ENCODE peak calls at places on chromosomes 6 and 20, in seven cellular contexts. X is GM12878, P is SK-N-SH, J is HCT116, I is K562, Q is H1, N is HepG2. U is an unnamed sample. For H3K4me1, the result is how much of the 10 kb centered on the place peaks cover.

GRCh38 chr6:157193443-157193996 is 129.8 kb downstream of the TMEM242 start:
- DNase-seq in J (no peak), X (no peak), N (no peak), Q (no peak), I (no peak), P (no peak), U (no peak)

GRCh38 chr6:125637207-125637606 is 112.2 kb upstream of the HEY2 start:
- DNase-seq in Q (no peak), X (no peak), J (no peak), I (no peak), N (no peak), P (no peak), U (no peak)

GRCh38 chr20:58717278-58718091 is 24.9 kb downstream of the NPEPL1 start:
- DNase-seq in X (no peak), P (no peak), N (no peak), J (no peak), Q (no peak), I (no peak), U (no peak)

GRCh38 chr6:121222656-121223055 is 111.6 kb downstream of the TBC1D32 start:
- DNase-seq in J (no peak), P (no peak), X (no peak), Q (no peak), N (no peak), I (no peak), U (no peak)

GRCh38 chr6:33082702-33083101 is 6.9 kb downstream of the HLA-DPB1 start:
- DNase-seq in X (no peak), P (peak), J (peak), N (peak), Q (no peak), I (peak), U (no peak)

GRCh38 chr6:167588920-167589614 is 237.6 kb upstream of the AFDN start:
- DNase-seq in I (no peak), J (no peak), N (no peak), X (no peak), P (no peak), Q (no peak), U (no peak)

GRCh38 chr6:14921170-14921569 is 324.7 kb upstream of the JARID2 start:
- DNase-seq in N (no peak), X (no peak), Q (no peak), J (no peak), P (no peak), I (no peak), U (no peak)

GRCh38 chr20:49717693-49718092 is 4.0 kb upstream of the B4GALT5 start:
- DNase-seq in P (no peak), Q (no peak), J (peak), X (no peak), N (peak), I (peak), U (no peak)

GRCh38 chr20:822651-823325 is 10.7 kb upstream of the FAM110A start:
- DNase-seq in N (no peak), Q (no peak), P (no peak), J (no peak), I (no peak), X (no peak), U (no peak)

GRCh38 chr6:133503330-133503729 is 262.2 kb downstream of the EYA4 start:
- DNase-seq in P (no peak), Q (no peak), X (no peak), N (no peak), J (no peak), I (no peak), U (no peak)

GRCh38 chr20:39605908-39606307 is 643.8 kb downstream of the DHX35 start:
- DNase-seq in Q (no peak), X (no peak), J (no peak), I (no peak), P (no peak), N (no peak), U (no peak)

GRCh38 chr6:158625881-158626305 is 18.6 kb downstream of the DYNLT1 start:
- DNase-seq in J (no peak), X (no peak), P (no peak), N (no peak), Q (no peak), I (no peak), U (no peak)

GRCh38 chr6:169034523-169035167 is 219.0 kb downstream of the THBS2 start:
- DNase-seq in X (no peak), N (no peak), Q (no peak), J (no peak), I (no peak), P (no peak), U (no peak)

GRCh38 chr6:89048286-89048923 is 32.1 kb upstream of the PNRC1 start:
- DNase-seq in J (no peak), X (no peak), I (no peak), P (no peak), N (no peak), Q (no peak), U (no peak)

GRCh38 chr6:37489697-37490336 is 9.9 kb downstream of the CCDC167 start:
- DNase-seq in I (no peak), X (no peak), P (peak), N (peak), Q (no peak), J (no peak), U (no peak)

GRCh38 chr6:41548841-41549642 is 2.9 kb downstream of the FOXP4 start:
- DNase-seq in Q (no peak), P (no peak), I (no peak), N (no peak), X (no peak), J (no peak), U (no peak)

GRCh38 chr20:62652051-62652893 is 10.0 kb downstream of the SLCO4A1 start:
- DNase-seq in Q (no peak), N (peak), I (peak), X (peak), J (peak), P (peak), U (no peak)

GRCh38 chr6:36120979-36121706 is 9.2 kb upstream of the MAPK13 start:
- DNase-seq in N (no peak), X (no peak), I (peak), P (no peak), Q (no peak), J (no peak), U (no peak)

GRCh38 chr6:124676033-124676432 is 286.2 kb upstream of the RNF217 start:
- DNase-seq in I (no peak), P (no peak), J (no peak), Q (no peak), N (no peak), X (no peak), U (no peak)

GRCh38 chr6:53357576-53358343 is 9.0 kb upstream of the ELOVL5 start:
- DNase-seq in X (no peak), P (no peak), J (no peak), Q (no peak), I (no peak), N (peak), U (no peak)

GRCh38 chr6:24273471-24273870 is 84.4 kb downstream of the DCDC2 start:
- DNase-seq in I (no peak), P (no peak), X (no peak), N (no peak), Q (no peak), J (no peak), U (no peak)

GRCh38 chr20:35002426-35003210 is 47.0 kb downstream of the MYH7B start:
- DNase-seq in N (no peak), I (no peak), X (no peak), Q (no peak), J (no peak), P (no peak), U (no peak)

GRCh38 chr6:150208606-150209352 is 65.9 kb downstream of the PPP1R14C start:
- DNase-seq in I (no peak), P (no peak), J (no peak), N (no peak), X (no peak), Q (no peak), U (no peak)

GRCh38 chr6:95545691-95546090 is 31.6 kb upstream of the MANEA start:
- DNase-seq in J (no peak), P (no peak), I (no peak), X (no peak), Q (no peak), N (no peak), U (no peak)

GRCh38 chr20:22918286-22918983 is 116.7 kb upstream of the SSTR4 start:
- DNase-seq in Q (no peak), J (no peak), X (no peak), N (no peak), P (no peak), I (no peak), U (no peak)

GRCh38 chr6:33147807-33148666 is 44.2 kb downstream of the COL11A2 start:
- DNase-seq in Q (no peak), N (peak), I (peak), P (peak), X (no peak), J (peak), U (peak)

GRCh38 chr6:166488081-166488685 is 98.3 kb downstream of the RAMACL start:
- DNase-seq in I (peak), P (no peak), J (no peak), X (peak), Q (no peak), N (no peak), U (no peak)

GRCh38 chr6:104705095-104705707 is 154.5 kb downstream of the HACE1 start:
- DNase-seq in Q (no peak), X (no peak), N (no peak), J (no peak), P (no peak), I (peak), U (no peak)

GRCh38 chr20:57387945-57388351 is 3.2 kb upstream of the RBM38 start:
- DNase-seq in P (no peak), N (no peak), I (no peak), J (no peak), Q (no peak), X (no peak), U (no peak)

GRCh38 chr20:63189322-63189642 is 26.6 kb downstream of the YTHDF1 start:
- DNase-seq in P (no peak), N (no peak), X (no peak), J (no peak), Q (no peak), I (no peak), U (no peak)

GRCh38 chr6:804771-805170 is 111.8 kb upstream of the EXOC2 start:
- DNase-seq in X (no peak), J (no peak), Q (no peak), I (no peak), N (no peak), P (no peak), U (no peak)

GRCh38 chr6:170028629-170029345 is 262.1 kb downstream of the DLL1 start:
- DNase-seq in X (no peak), P (no peak), N (no peak), J (no peak), I (no peak), Q (no peak), U (no peak)

GRCh38 chr6:157269261-157269794 is 54.0 kb downstream of the TMEM242 start:
- DNase-seq in I (no peak), N (no peak), P (no peak), X (no peak), Q (no peak), J (no peak), U (no peak)

GRCh38 chr20:45407783-45408645 is at the start of gene DBNDD2:
- DNase-seq in N (no peak), X (no peak), I (no peak), J (no peak), Q (no peak), P (peak), U (no peak)

DNA sequence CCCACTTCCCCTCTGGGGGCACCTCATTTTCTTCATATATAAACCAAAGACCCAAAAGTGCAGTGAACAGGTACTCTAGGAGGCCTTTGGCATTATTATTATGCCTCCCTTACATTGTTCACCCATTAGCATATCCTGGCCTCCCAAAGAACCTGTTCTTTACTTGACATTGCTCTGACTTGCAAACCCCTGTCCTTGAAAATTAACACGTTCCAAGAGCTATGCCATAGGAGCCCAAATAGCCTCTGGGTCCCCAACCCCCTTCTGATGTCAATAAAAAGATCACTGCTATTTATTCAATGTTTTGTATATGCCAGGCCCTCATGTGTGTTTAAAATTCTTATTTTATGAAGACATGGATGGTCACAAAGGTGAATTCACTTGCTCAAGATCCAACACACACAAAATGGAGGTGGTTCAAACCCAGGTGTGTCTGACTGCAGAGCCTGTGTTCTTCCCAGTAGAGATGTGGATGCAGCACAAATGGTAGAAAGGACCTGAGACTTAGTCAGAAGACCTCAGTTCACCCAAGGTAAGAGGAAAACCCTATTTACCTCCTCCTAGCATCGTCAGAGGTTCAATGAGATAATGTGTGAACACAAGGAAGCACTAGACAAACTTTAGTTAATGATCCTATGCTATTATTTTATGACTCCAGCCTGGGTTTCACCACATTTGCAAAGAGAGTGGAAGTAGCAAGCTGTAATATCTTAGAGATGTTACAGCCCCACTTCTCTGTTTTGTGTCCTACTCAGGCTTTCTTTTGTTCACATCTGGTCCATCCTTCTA is 36.6 kb downstream of the BCL2L1 start:
- DNase-seq in N (no peak), I (no peak), X (no peak), J (no peak), P (no peak), Q (no peak), U (no peak)
- H3K4me1 ChIP-seq in N (half or more), I (under half), X (under half), J (half or more), P (under half), Q (under half), U (under half)

GRCh38 chr6:21382821-21383455 is 210.6 kb upstream of the SOX4 start:
- DNase-seq in P (peak), J (no peak), I (no peak), Q (no peak), N (no peak), X (no peak), U (no peak)
- TF ChIP-seq YY1 in P (no peak), J (no peak), I (no peak), Q (no peak), N (no peak), X (no peak), U (no peak)

DNA sequence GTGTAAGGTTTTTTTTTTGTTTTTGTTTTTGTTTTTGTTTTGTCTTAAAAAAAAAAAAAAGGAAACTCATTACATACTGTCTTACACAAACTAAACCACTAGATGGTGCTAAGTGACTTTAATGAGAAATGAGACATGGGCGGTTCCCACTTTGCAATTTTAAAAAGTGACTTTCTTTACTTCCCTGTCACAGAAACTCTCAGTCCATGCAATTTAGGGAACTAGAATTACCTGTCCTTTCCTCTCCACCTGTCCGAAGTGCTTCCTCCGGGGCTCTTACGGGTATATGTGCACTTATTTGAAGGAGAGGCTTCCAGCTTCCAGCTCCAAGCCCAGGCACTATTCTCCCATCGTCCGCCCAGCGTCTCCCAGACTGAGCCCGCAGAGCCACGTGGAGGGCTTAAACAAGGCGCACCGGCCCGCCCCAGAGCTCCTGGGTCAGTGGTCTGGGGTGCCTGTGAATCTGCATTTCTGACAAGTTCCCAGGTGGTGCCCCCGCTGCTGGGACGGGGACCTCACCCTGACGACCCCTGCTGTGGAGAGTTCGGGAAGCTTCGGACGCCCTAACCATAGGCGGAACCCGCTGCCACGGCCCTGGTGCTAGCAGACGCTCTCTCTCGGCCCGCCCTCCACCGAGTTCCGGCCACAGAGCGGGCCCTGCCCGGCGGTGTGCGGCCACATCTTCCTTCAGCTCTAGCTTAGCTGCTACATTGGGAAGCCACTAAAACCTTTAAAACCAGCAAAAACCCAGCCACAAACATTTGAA is 26.1 kb downstream of the BFSP1 start:
- DNase-seq in J (peak), P (peak), X (peak), I (peak), N (peak), Q (no peak), U (no peak)
- H3K4me1 ChIP-seq in J (under half), P (under half), X (under half), I (under half), N (under half), Q (under half), U (under half)

DNA sequence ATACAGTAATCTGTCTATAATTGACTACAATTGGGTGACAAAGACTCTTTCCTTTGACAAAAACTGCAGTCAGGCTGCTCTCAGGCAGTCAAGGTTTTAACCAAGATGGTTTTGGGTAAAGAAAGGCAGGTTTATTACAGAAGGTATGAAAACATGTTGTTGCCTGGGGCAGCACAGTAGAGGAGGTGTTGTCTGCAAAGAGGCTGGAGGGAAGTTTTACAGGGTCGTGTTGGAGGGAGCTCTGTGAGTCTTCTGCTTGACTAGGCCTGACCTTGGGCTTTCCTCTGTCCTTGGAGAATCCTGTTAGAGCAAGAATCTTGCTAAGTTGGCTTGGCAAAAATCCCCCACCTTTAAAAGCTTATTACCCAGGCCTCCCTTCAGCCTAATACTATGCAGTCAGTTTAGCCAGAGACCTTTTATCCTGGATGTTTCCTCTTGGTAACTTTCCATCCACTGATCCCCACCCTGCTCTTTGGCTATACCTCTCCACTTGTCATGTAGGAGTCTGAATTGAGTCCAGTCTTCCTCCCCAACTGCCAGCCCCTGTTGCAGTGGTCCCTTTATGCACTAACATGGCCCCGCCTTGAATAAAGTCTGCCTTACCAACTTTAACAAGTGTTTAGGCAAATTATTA is 143.0 kb upstream of the SLC22A16 start:
- DNase-seq in N (no peak), I (no peak), X (no peak), J (no peak), Q (no peak), P (no peak), U (no peak)
- TF ChIP-seq YY1 in N (no peak), I (no peak), X (no peak), J (no peak), Q (no peak), P (no peak), U (no peak)

DNA sequence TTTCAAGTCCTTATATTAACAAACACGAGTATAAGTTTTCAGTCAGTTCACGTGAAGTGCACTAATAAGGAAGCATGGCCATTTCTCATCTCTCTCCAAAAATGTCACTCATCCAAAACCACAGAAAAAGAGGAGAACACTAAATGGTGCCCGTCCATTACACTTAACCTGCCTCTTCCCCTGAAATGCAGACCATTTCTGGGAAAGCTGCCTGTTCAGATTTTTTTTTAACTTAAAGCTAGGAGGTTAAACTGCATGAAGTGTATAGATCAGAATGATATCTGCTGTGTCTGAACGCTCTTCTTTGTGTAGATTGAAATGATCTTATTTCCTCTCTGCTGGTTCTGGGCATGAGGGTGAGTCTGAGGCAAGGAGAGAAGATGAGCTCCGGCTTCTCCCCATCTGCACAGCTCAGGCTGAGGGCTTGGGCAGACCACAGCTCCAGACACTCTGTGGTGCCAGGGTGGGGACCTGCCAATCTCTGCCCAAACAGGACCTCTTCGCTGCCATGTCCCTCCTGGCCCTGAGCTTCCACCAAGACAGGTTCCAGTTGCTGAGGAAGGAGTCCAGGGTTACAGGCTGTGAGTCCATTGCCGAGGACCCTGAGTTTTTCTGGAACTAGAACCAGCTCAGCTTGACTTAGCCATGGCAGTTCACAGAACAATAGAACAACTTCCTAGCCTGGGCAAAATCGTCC is 90.7 kb downstream of the TCP11 start:
- DNase-seq in J (no peak), P (peak), Q (no peak), X (no peak), N (no peak), I (no peak), U (no peak)
- H3K4me1 ChIP-seq in J (under half), P (under half), Q (under half), X (under half), N (under half), I (under half), U (under half)

GRCh38 chr20:42961771-42962170 is 227.9 kb downstream of the PTPRT start:
- DNase-seq in Q (no peak), P (no peak), X (no peak), I (no peak), N (no peak), J (no peak), U (no peak)
- TF ChIP-seq YY1 in Q (no peak), P (no peak), X (no peak), I (no peak), N (no peak), J (no peak), U (no peak)

GRCh38 chr6:2958331-2958711 is 13.0 kb downstream of the SERPINB6 start:
- DNase-seq in X (no peak), P (no peak), I (no peak), N (no peak), J (no peak), Q (no peak), U (no peak)

GRCh38 chr6:2956930-2957329 is 14.4 kb downstream of the SERPINB6 start:
- DNase-seq in I (no peak), Q (no peak), P (no peak), J (no peak), N (no peak), X (no peak), U (no peak)

GRCh38 chr6:2957696-2958330 is 13.6 kb downstream of the SERPINB6 start:
- DNase-seq in I (no peak), N (no peak), X (no peak), Q (no peak), P (no peak), J (no peak), U (no peak)

GRCh38 chr6:2959909-2960719 is 11.3 kb downstream of the SERPINB6 start:
- DNase-seq in J (no peak), X (no peak), Q (no peak), I (no peak), P (no peak), N (no peak), U (peak)

GRCh38 chr6:2958802-2959201 is 12.6 kb downstream of the SERPINB6 start:
- DNase-seq in N (no peak), J (no peak), I (no peak), P (no peak), X (no peak), Q (no peak), U (no peak)
- H3K4me1 ChIP-seq in N (under half), J (under half), I (under half), P (under half), X (under half), Q (under half), U (under half)

GRCh38 chr6:28838634-28839442 is 84.9 kb downstream of the TRIM27 start:
- DNase-seq in X (peak), I (peak), P (peak), J (peak), N (peak), Q (peak), U (peak)
- TF ChIP-seq YY1 in X (no peak), I (peak), P (no peak), J (peak), N (peak), Q (peak), U (no peak)